ENCODE peak calls at places on chromosome 22, in five cellular contexts. O is AG08396; B is stimulated activated naive B cell treated with anti-CD40 and anti-IgM and Interleukin-4, amounts not matched to agents 10 μg/mL and 1 μg/mL and 100 μg/mL, for 72 hours; G is heart left ventricle; T is tibial nerve. J is an unnamed sample.
A peak's percentile ranks its signal among the peaks of the same experiment; 100 is the strongest.

GRCh38 chr22:40920526-40920925 is 30.7 kb upstream of the RBX1 start:
- DNase-seq in G (no peak), T (no peak), B (no peak), O (no peak), J (no peak)

GRCh38 chr22:37279469-37279868 is 2.8 kb upstream of the CYTH4 start:
- DNase-seq in T (no peak), G (no peak), B (no peak), O (no peak), J (no peak)

GRCh38 chr22:20613301-20613700 is 105.9 kb downstream of the MED15 start:
- DNase-seq in B (no peak), G (no peak), O (no peak), T (no peak), J (no peak)

GRCh38 chr22:49433717-49434611 is 393.7 kb downstream of the BRD1 start:
- DNase-seq in O (no peak), B (no peak), G (no peak), T (no peak), J (no peak)

GRCh38 chr22:29512031-29512430 is 32.0 kb downstream of the NEFH start:
- DNase-seq in G (no peak), T (no peak), O (no peak), B (no peak), J (no peak)

GRCh38 chr22:38310518-38311330 is 6.5 kb downstream of the CSNK1E start:
- DNase-seq in G (peak; percentile 59), O (no peak), T (no peak), B (no peak), J (no peak)

GRCh38 chr22:26550498-26551033 is 38.3 kb upstream of the TFIP11 start:
- DNase-seq in T (no peak), O (peak; percentile 91), B (no peak), G (peak; percentile 86), J (peak; percentile 65)

GRCh38 chr22:23938328-23939016 is 22.5 kb downstream of the GSTT2B start:
- DNase-seq in O (no peak), T (no peak), G (no peak), B (no peak), J (no peak)

GRCh38 chr22:30830907-30831306 is 136.2 kb downstream of the OSBP2 start:
- DNase-seq in T (no peak), B (no peak), G (peak; percentile 30), O (peak; percentile 75), J (peak; percentile 13)

GRCh38 chr22:43110444-43110926 is at the start of gene BIK:
- DNase-seq in O (peak; percentile 62), T (peak; percentile 17), G (peak; percentile 52), B (no peak), J (peak; percentile 56)

GRCh38 chr22:50112151-50113118 is 22.6 kb downstream of the MOV10L1 start:
- DNase-seq in T (no peak), G (peak; percentile 36), O (peak; percentile 46), B (no peak), J (peak; percentile 37)

GRCh38 chr22:45503816-45504702 is 1.4 kb downstream of the FBLN1 start:
- DNase-seq in G (no peak), T (no peak), B (no peak), O (peak; percentile 76), J (no peak)

GRCh38 chr22:50507421-50507990 is at the start of gene LMF2:
- DNase-seq in O (no peak), B (peak; percentile 86), G (peak; percentile 93), T (peak; percentile 82), J (peak; percentile 73)

GRCh38 chr22:25153961-25154685 is 45.5 kb upstream of the CRYBB3 start:
- DNase-seq in B (no peak), O (peak; percentile 46), G (peak; percentile 82), T (peak; percentile 54), J (peak; percentile 10)

GRCh38 chr22:24503137-24503850 is 8.2 kb downstream of the UPB1 start:
- DNase-seq in O (peak; percentile 81), T (peak; percentile 65), B (peak; percentile 80), G (peak; percentile 60), J (peak; percentile 57)

GRCh38 chr22:37827056-37827455 is 3.9 kb downstream of the GALR3 start:
- DNase-seq in G (peak; percentile 68), O (no peak), T (no peak), B (no peak), J (no peak)

GRCh38 chr22:18077087-18077638 is 627 bp upstream of the PEX26 start:
- DNase-seq in O (no peak), B (no peak), G (no peak), T (no peak), J (no peak)

GRCh38 chr22:36339171-36340065 is 48.3 kb downstream of the MYH9 start:
- DNase-seq in O (peak; percentile 65), T (no peak), G (no peak), B (no peak), J (no peak)

GRCh38 chr22:28855355-28856094 is 27.8 kb upstream of the ZNRF3 start:
- DNase-seq in T (peak; percentile 76), G (no peak), O (peak; percentile 76), B (peak; percentile 27), J (peak; percentile 61)

GRCh38 chr22:49896201-49896600 is 22.0 kb downstream of the ALG12 start:
- DNase-seq in T (no peak), O (no peak), G (no peak), B (no peak), J (no peak)

GRCh38 chr22:26722159-26722558 is 64.8 kb downstream of the MIAT start:
- DNase-seq in B (no peak), G (no peak), O (no peak), T (no peak), J (no peak)

GRCh38 chr22:38981005-38981658 is 1.0 kb upstream of the APOBEC3B start:
- DNase-seq in G (no peak), B (no peak), O (no peak), T (no peak), J (peak; percentile 53)

GRCh38 chr22:49271831-49272230 is 555.8 kb downstream of the BRD1 start:
- DNase-seq in G (no peak), T (no peak), B (no peak), O (no peak), J (no peak)

GRCh38 chr22:29345932-29346331 is 30.4 kb upstream of the RASL10A start:
- DNase-seq in G (no peak), T (no peak), B (no peak), O (no peak), J (no peak)

GRCh38 chr22:17647452-17647851 is 8.9 kb downstream of the BCL2L13 start:
- DNase-seq in T (no peak), G (no peak), O (no peak), B (no peak), J (no peak)

GRCh38 chr22:49523374-49524008 is 304.2 kb downstream of the BRD1 start:
- DNase-seq in T (no peak), B (no peak), G (no peak), O (no peak), J (no peak)

GRCh38 chr22:50201191-50202129 is 649 bp downstream of the SELENOO start:
- DNase-seq in B (no peak), T (no peak), O (peak; percentile 72), G (peak; percentile 43), J (no peak)

GRCh38 chr22:20979243-20979809 is 2.8 kb upstream of the LZTR1 start:
- DNase-seq in T (no peak), B (peak; percentile 70), O (peak; percentile 81), G (peak; percentile 68), J (no peak)

GRCh38 chr22:46373166-46373565 is 37.7 kb downstream of the TRMU start:
- DNase-seq in O (no peak), G (no peak), B (no peak), T (no peak), J (no peak)

GRCh38 chr22:46453829-46454220 is 83.6 kb downstream of the CELSR1 start:
- DNase-seq in O (no peak), B (no peak), G (no peak), T (no peak), J (no peak)

GRCh38 chr22:42926034-42926433 is 69.0 kb upstream of the ARFGAP3 start:
- DNase-seq in G (no peak), O (no peak), T (no peak), B (no peak), J (no peak)

GRCh38 chr22:22702159-22702873 is 57.9 kb downstream of the GGTLC2 start:
- DNase-seq in B (no peak), G (no peak), O (no peak), T (no peak), J (no peak)

GRCh38 chr22:31605851-31606585 is 56.0 kb downstream of the PISD start:
- DNase-seq in O (no peak), T (no peak), G (no peak), B (no peak), J (no peak)

GRCh38 chr22:46429327-46429853 is 93.9 kb downstream of the TRMU start:
- DNase-seq in B (no peak), G (no peak), O (no peak), T (no peak), J (no peak)

GRCh38 chr22:44758354-44758969 is 6.1 kb downstream of the ARHGAP8 start:
- DNase-seq in T (no peak), G (no peak), B (no peak), O (no peak), J (peak; percentile 72)